ENCODE peak calls at places on chromosomes 1 and 21, in ten cellular contexts. R is AG20443, Y is breast epithelium, J is mucosa of gallbladder, O is SHP77, V is AML-193, K is H9, X is heart left ventricle, N is natural killer cell, H is DMS53. P is an unnamed sample.

GRCh38 chr1:177611402-177611801 is 358.5 kb downstream of the SEC16B start:
- DNase-seq in Y (no peak), J (no peak), N (no peak), O (no peak), H (no peak), R (no peak), V (no peak), X (no peak), K (no peak), P (no peak)

GRCh38 chr1:19309123-19309813 is 2.7 kb downstream of the AKR7A2 start:
- DNase-seq in N (no peak), K (no peak), H (peak), Y (no peak), V (no peak), X (no peak), R (peak), O (no peak), J (no peak), P (no peak)

GRCh38 chr1:1121611-1122077 is 5.8 kb upstream of the C1orf159 start:
- DNase-seq in K (no peak), O (no peak), J (no peak), X (no peak), V (no peak), N (no peak), H (peak), Y (no peak), R (no peak), P (no peak)

GRCh38 chr1:228478912-228479665 is 8.1 kb upstream of the RNF187 start:
- DNase-seq in Y (no peak), N (no peak), H (no peak), K (peak), O (no peak), X (no peak), J (no peak), V (peak), R (no peak), P (no peak)

GRCh38 chr1:158149175-158149574 is 31.5 kb upstream of the CD1D start:
- DNase-seq in N (no peak), K (no peak), V (no peak), X (no peak), J (no peak), H (peak), R (peak), O (no peak), Y (no peak), P (no peak)

GRCh38 chr1:202834771-202835547 is 24.2 kb downstream of the PCAT6 start:
- DNase-seq in O (no peak), K (no peak), N (no peak), H (no peak), R (no peak), X (no peak), Y (no peak), V (no peak), J (no peak), P (no peak)

GRCh38 chr1:20930427-20930826 is 143.3 kb upstream of the HP1BP3 start:
- DNase-seq in Y (no peak), R (no peak), J (no peak), H (no peak), X (no peak), V (no peak), O (no peak), K (no peak), N (no peak), P (no peak)

GRCh38 chr1:64578270-64578973 is 108.5 kb downstream of the CACHD1 start:
- DNase-seq in J (no peak), N (no peak), R (no peak), Y (no peak), H (no peak), X (no peak), K (no peak), V (no peak), O (no peak), P (no peak)

GRCh38 chr1:204483791-204484190 is 10.8 kb downstream of the PIK3C2B start:
- DNase-seq in O (no peak), X (no peak), R (no peak), Y (no peak), K (no peak), N (no peak), J (no peak), H (no peak), V (no peak), P (no peak)

GRCh38 chr21:15514073-15514946 is 215.5 kb upstream of the USP25 start:
- DNase-seq in H (peak), J (peak), K (no peak), X (no peak), O (no peak), V (no peak), R (no peak), N (peak), Y (no peak), P (no peak)

GRCh38 chr1:30748098-30748698 is 9.4 kb downstream of the LAPTM5 start:
- DNase-seq in H (peak), X (no peak), R (peak), V (no peak), J (no peak), N (no peak), O (peak), K (no peak), Y (peak), P (no peak)

GRCh38 chr21:32325706-32326105 is 27.1 kb downstream of the MRAP start:
- DNase-seq in H (no peak), K (no peak), N (no peak), J (no peak), R (no peak), V (no peak), X (no peak), O (no peak), Y (no peak), P (no peak)

GRCh38 chr1:170168263-170168662 is 22.5 kb downstream of the NTMT2 start:
- DNase-seq in X (no peak), H (peak), V (no peak), Y (no peak), O (no peak), R (peak), N (no peak), K (no peak), J (no peak), P (no peak)

GRCh38 chr1:29671446-29671845 is 435.1 kb downstream of the PTPRU start:
- DNase-seq in O (no peak), X (no peak), N (peak), R (no peak), J (no peak), Y (no peak), V (no peak), K (peak), H (no peak), P (no peak)

GRCh38 chr21:42474043-42474831 is 21.8 kb downstream of the RSPH1 start:
- DNase-seq in X (no peak), R (no peak), J (peak), N (no peak), V (no peak), K (peak), H (peak), Y (peak), O (no peak), P (peak)

GRCh38 chr1:111455642-111456031 is 6.4 kb downstream of the ATP5PB start:
- DNase-seq in O (no peak), K (no peak), N (no peak), J (no peak), V (no peak), Y (no peak), X (no peak), H (no peak), R (no peak), P (no peak)

GRCh38 chr21:37381883-37382585 is 15.5 kb downstream of the DYRK1A start:
- DNase-seq in H (no peak), O (no peak), J (no peak), K (no peak), N (no peak), Y (no peak), X (no peak), V (no peak), R (no peak), P (no peak)

GRCh38 chr1:173714759-173715537 is at the start of gene KLHL20:
- DNase-seq in X (peak), H (peak), J (peak), N (peak), Y (peak), V (peak), R (peak), K (peak), O (peak), P (peak)

GRCh38 chr21:27695246-27695645 is 728.4 kb upstream of the ADAMTS5 start:
- DNase-seq in N (no peak), V (no peak), Y (no peak), J (no peak), O (no peak), X (no peak), R (no peak), K (no peak), H (no peak), P (no peak)

GRCh38 chr21:42085246-42086077 is 14.3 kb downstream of the UMODL1 start:
- DNase-seq in O (no peak), X (no peak), J (no peak), V (no peak), Y (no peak), R (no peak), K (no peak), H (no peak), N (no peak), P (no peak)

GRCh38 chr1:30997463-30998057 is 68.0 kb downstream of the PUM1 start:
- DNase-seq in R (no peak), J (no peak), K (no peak), Y (no peak), N (no peak), H (no peak), X (no peak), O (no peak), V (no peak), P (no peak)

GRCh38 chr1:107867422-107867821 is 97.6 kb downstream of the VAV3 start:
- DNase-seq in R (no peak), Y (no peak), N (no peak), V (no peak), X (no peak), J (no peak), H (no peak), O (no peak), K (peak), P (no peak)

GRCh38 chr1:222890702-222891101 is 75.9 kb downstream of the DISP1 start:
- DNase-seq in N (no peak), Y (no peak), X (no peak), R (no peak), V (no peak), H (no peak), J (no peak), K (no peak), O (no peak), P (no peak)

GRCh38 chr1:43317817-43318471 is 17.2 kb downstream of the TIE1 start:
- DNase-seq in K (no peak), J (no peak), H (no peak), N (no peak), V (no peak), X (no peak), O (no peak), R (no peak), Y (no peak), P (peak)

P was measured in left lung.